ENCODE peak calls at places on chromosomes 7 and 10, in seven cellular contexts. C, K, T, M, P, F and X are unnamed samples. For H3K4me1, the result is how much of the 10 kb centered on the place peaks cover.

GRCh38 chr10:24553051-24553612 is 170.6 kb downstream of the ARHGAP21 start:
- DNase-seq in T (no peak), K (no peak), C (no peak), P (no peak), F (no peak), M (no peak), X (peak)

GRCh38 chr7:16770657-16771329 is 17.2 kb downstream of the TSPAN13 start:
- DNase-seq in C (no peak), T (no peak), P (no peak), F (no peak), M (no peak), K (no peak), X (no peak)

GRCh38 chr7:104650991-104651680 is 322.7 kb downstream of the LHFPL3 start:
- DNase-seq in T (no peak), M (no peak), F (no peak), C (no peak), P (no peak), K (peak), X (no peak)

GRCh38 chr7:46559194-46559576 is 638.1 kb upstream of the IGFBP3 start:
- DNase-seq in K (peak), M (no peak), C (no peak), T (no peak), F (no peak), P (no peak), X (no peak)

GRCh38 chr7:155868955-155869783 is 56.9 kb upstream of the SHH start:
- DNase-seq in P (no peak), C (no peak), F (no peak), K (no peak), M (no peak), T (peak), X (peak)

GRCh38 chr10:97726636-97727178 is 10.2 kb upstream of the ZFYVE27 start:
- DNase-seq in P (no peak), M (no peak), T (peak), F (no peak), K (peak), C (no peak), X (no peak)

GRCh38 chr10:51663086-51663485 is 36.3 kb downstream of the CSTF2T start:
- DNase-seq in P (no peak), F (no peak), M (no peak), C (no peak), K (no peak), T (no peak), X (no peak)

GRCh38 chr7:134902058-134902457 is 84.2 kb upstream of the AGBL3 start:
- DNase-seq in K (no peak), P (no peak), M (no peak), T (no peak), C (no peak), F (no peak), X (peak)

GRCh38 chr10:122782911-122783310 is 62.7 kb downstream of the CUZD1 start:
- DNase-seq in F (no peak), M (no peak), K (no peak), P (no peak), T (no peak), C (no peak), X (no peak)

GRCh38 chr10:130300608-130301025 is 164.4 kb downstream of the GLRX3 start:
- DNase-seq in K (no peak), T (peak), C (no peak), P (no peak), F (peak), M (peak), X (no peak)

GRCh38 chr7:148856035-148856881 is 27.8 kb downstream of the EZH2 start:
- DNase-seq in K (no peak), M (no peak), T (peak), C (peak), F (peak), P (peak), X (no peak)

GRCh38 chr7:6500691-6501090 is 50.6 kb downstream of the GRID2IP start:
- DNase-seq in T (no peak), P (no peak), M (no peak), K (no peak), F (no peak), C (no peak), X (no peak)

GRCh38 chr10:117673208-117673607 is 130.7 kb downstream of the EMX2 start:
- DNase-seq in C (no peak), T (no peak), M (no peak), P (no peak), K (no peak), F (no peak), X (no peak)

GRCh38 chr7:135286876-135287275 is 53.2 kb downstream of the STRA8 start:
- DNase-seq in F (no peak), T (no peak), M (no peak), K (no peak), C (no peak), P (no peak), X (no peak)

GRCh38 chr10:43859016-43859525 is 210.4 kb upstream of the ZNF32 start:
- DNase-seq in P (no peak), C (no peak), K (no peak), M (no peak), F (no peak), T (no peak), X (no peak)

GRCh38 chr10:43855667-43856210 is 207.1 kb upstream of the ZNF32 start:
- DNase-seq in C (no peak), K (no peak), F (no peak), P (no peak), M (no peak), T (no peak), X (no peak)

GRCh38 chr10:43857206-43857952 is 208.7 kb upstream of the ZNF32 start:
- DNase-seq in C (no peak), K (peak), P (no peak), T (no peak), M (no peak), F (no peak), X (no peak)

GRCh38 chr10:43854042-43854441 is 205.4 kb upstream of the ZNF32 start:
- DNase-seq in P (peak), K (peak), M (no peak), T (no peak), F (no peak), C (no peak), X (no peak)

DNA sequence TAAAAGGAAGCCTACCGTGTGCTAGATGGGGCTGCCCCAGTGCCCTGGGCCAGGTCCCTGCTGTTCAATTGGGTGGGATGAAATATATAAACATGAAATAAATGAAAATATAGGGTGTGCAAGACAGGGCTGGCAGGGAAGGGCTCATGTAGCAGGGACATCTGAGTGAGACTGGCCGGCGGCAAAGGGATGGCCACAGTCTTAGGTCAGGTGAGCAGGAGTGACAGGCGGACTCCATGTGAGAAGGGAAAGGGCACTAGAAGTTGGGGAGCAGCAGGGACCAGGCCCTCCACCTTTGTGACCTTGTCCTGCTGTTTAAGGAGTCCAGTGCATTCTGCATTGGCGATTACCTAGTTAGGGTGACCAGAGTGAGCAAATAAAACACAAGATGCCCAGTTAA is 207.6 kb upstream of the ZNF32 start:
- DNase-seq in P (no peak), T (no peak), M (no peak), F (no peak), K (no peak), C (no peak), X (no peak)
- H3K4me1 ChIP-seq in P (under half), T (under half), M (under half), F (under half), K (under half), C (under half), X (under half)

GRCh38 chr7:116232920-116233319 is 22.6 kb downstream of the TES start:
- DNase-seq in M (no peak), K (no peak), P (no peak), C (no peak), T (no peak), F (no peak), X (no peak)
- H3K4me1 ChIP-seq in M (under half), K (under half), P (under half), C (half or more), T (under half), F (half or more), X (half or more)

GRCh38 chr7:128219646-128220045 is 21.4 kb upstream of the LEP start:
- DNase-seq in T (no peak), K (no peak), C (no peak), P (no peak), F (no peak), M (no peak), X (no peak)
- H3K4me1 ChIP-seq in T (under half), K (under half), C (under half), P (under half), F (under half), M (under half), X (under half)

GRCh38 chr10:95276367-95277200 is 14.2 kb downstream of the PDLIM1 start:
- DNase-seq in F (no peak), P (no peak), K (peak), C (no peak), M (no peak), T (no peak), X (peak)
- H3K4me1 ChIP-seq in F (under half), P (under half), K (under half), C (under half), M (under half), T (under half), X (under half)

GRCh38 chr10:59901481-59901880 is 4.9 kb downstream of the CCDC6 start:
- DNase-seq in F (no peak), C (no peak), M (no peak), T (no peak), P (no peak), K (peak), X (no peak)
- H3K4me1 ChIP-seq in F (under half), C (under half), M (under half), T (under half), P (under half), K (under half), X (half or more)

GRCh38 chr10:103186128-103186527 is 6.9 kb downstream of the NT5C2 start:
- DNase-seq in M (no peak), F (no peak), C (no peak), P (no peak), T (no peak), K (no peak), X (no peak)

GRCh38 chr10:103192089-103192450 is 1.0 kb downstream of the NT5C2 start:
- DNase-seq in K (no peak), F (no peak), C (no peak), M (no peak), P (no peak), T (peak), X (no peak)

GRCh38 chr10:103184615-103185014 is 8.5 kb downstream of the NT5C2 start:
- DNase-seq in F (no peak), M (no peak), P (no peak), C (no peak), K (peak), T (no peak), X (no peak)

GRCh38 chr10:103192451-103193106 is 493 bp downstream of the NT5C2 start:
- DNase-seq in F (peak), T (peak), K (peak), M (peak), C (peak), P (peak), X (peak)

DNA sequence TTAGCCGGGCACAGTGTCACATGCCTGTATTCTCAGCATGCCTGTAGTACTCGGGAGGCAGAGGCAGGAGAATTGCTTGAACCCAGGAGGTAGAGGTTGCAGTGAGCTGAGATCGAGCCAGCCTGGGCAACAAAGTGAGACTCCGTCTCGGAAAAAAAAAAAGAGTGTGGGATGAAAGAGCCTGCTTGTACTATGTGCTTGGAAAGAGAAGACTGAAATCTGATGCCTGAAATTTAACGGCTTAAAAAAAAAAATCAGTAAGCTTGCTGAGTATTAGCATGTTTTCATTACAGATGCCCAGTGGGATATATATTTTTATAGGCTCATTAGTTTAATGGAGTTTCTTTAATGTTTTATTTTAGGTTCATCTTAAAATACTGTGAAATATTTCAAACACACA is 4.2 kb downstream of the NT5C2 start:
- DNase-seq in M (no peak), T (no peak), C (no peak), P (no peak), K (peak), F (no peak), X (no peak)
- H3K4me1 ChIP-seq in M (under half), T (under half), C (under half), P (under half), K (under half), F (under half), X (half or more)

GRCh38 chr10:86018735-86019058 is 347.9 kb downstream of the GRID1 start:
- DNase-seq in T (no peak), M (no peak), P (no peak), C (no peak), F (no peak), K (no peak), X (no peak)

GRCh38 chr10:86017841-86018734 is 348.5 kb downstream of the GRID1 start:
- DNase-seq in T (peak), F (no peak), K (no peak), M (no peak), C (no peak), P (no peak), X (no peak)

GRCh38 chr10:86022906-86023305 is 343.7 kb downstream of the GRID1 start:
- DNase-seq in K (no peak), M (no peak), T (no peak), P (no peak), F (no peak), C (no peak), X (no peak)

GRCh38 chr10:86019141-86019540 is 347.5 kb downstream of the GRID1 start:
- DNase-seq in C (no peak), M (no peak), T (no peak), K (no peak), P (no peak), F (no peak), X (no peak)

GRCh38 chr10:86020139-86020538 is 346.5 kb downstream of the GRID1 start:
- DNase-seq in C (no peak), T (no peak), K (no peak), M (no peak), P (no peak), F (no peak), X (no peak)
- H3K4me1 ChIP-seq in C (under half), T (under half), K (under half), M (under half), P (under half), F (under half), X (under half)